ENCODE peak calls at places on chromosomes 13 and 19, in five cellular contexts. E is neural crest cell, C is AG04450, P is DND-41, Y is tibial artery. G is an unnamed sample.

GRCh38 chr13:98202026-98202425 is 25.0 kb upstream of the RNF113B start:
- DNase-seq in E (peak), C (no peak), P (peak), Y (no peak), G (peak)

GRCh38 chr19:40358773-40359172 is 10.3 kb downstream of the PLD3 start:
- DNase-seq in E (no peak), C (no peak), P (no peak), Y (no peak), G (peak)

GRCh38 chr19:38394488-38394887 is 6.0 kb downstream of the SPRED3 start:
- DNase-seq in E (peak), C (no peak), P (no peak), Y (no peak), G (peak)

GRCh38 chr19:51712461-51713081 is 11.2 kb downstream of the HAS1 start:
- DNase-seq in E (no peak), C (no peak), P (no peak), Y (no peak), G (peak)

GRCh38 chr19:52094526-52094925 is 1.0 kb downstream of the ZNF841 start:
- DNase-seq in E (peak), C (no peak), P (peak), Y (no peak), G (no peak)

GRCh38 chr19:42568006-42568405 is 26.7 kb downstream of the CEACAM8 start:
- DNase-seq in E (no peak), C (no peak), P (no peak), Y (no peak), G (no peak)

GRCh38 chr19:58559275-58560006 is 1.0 kb upstream of the UBE2M start:
- DNase-seq in E (peak), C (peak), P (peak), Y (peak), G (peak)

GRCh38 chr13:97347255-97347653 is 86.7 kb upstream of the RAP2A start:
- DNase-seq in E (no peak), C (no peak), P (no peak), Y (no peak), G (no peak)

GRCh38 chr19:5059191-5059579 is 90.3 kb downstream of the KDM4B start:
- DNase-seq in E (no peak), C (no peak), P (no peak), Y (no peak), G (no peak)

GRCh38 chr13:45055198-45055901 is 65.0 kb upstream of the GTF2F2 start:
- DNase-seq in E (no peak), C (peak), P (no peak), Y (no peak), G (peak)

GRCh38 chr13:21175656-21176194 is 627 bp downstream of the SKA3 start:
- DNase-seq in E (no peak), C (no peak), P (no peak), Y (no peak), G (peak)

GRCh38 chr19:35348909-35349611 is 1.4 kb downstream of the FFAR1 start:
- DNase-seq in E (no peak), C (no peak), P (no peak), Y (peak), G (peak)

GRCh38 chr19:55549500-55550320 is 4.4 kb upstream of the SBK3 start:
- DNase-seq in E (peak), C (peak), P (no peak), Y (no peak), G (no peak)

GRCh38 chr13:110447058-110447511 is 114.4 kb downstream of the RAB20 start:
- DNase-seq in E (no peak), C (no peak), P (no peak), Y (peak), G (peak)

GRCh38 chr13:47788844-47789243 is 212.2 kb downstream of the SUCLA2 start:
- DNase-seq in E (no peak), C (no peak), P (no peak), Y (no peak), G (no peak)

GRCh38 chr19:45385392-45386221 is 15.2 kb upstream of the ERCC2 start:
- DNase-seq in E (no peak), C (no peak), P (no peak), Y (no peak), G (no peak)

GRCh38 chr19:41302624-41303351 is 7.2 kb upstream of the CCDC97 start:
- DNase-seq in E (no peak), C (no peak), P (no peak), Y (no peak), G (peak)

GRCh38 chr19:3793799-3794198 is 7.6 kb upstream of the MATK start:
- DNase-seq in E (no peak), C (no peak), P (no peak), Y (no peak), G (no peak)

GRCh38 chr13:37488682-37489081 is 109.9 kb downstream of the POSTN start:
- DNase-seq in E (no peak), C (no peak), P (no peak), Y (no peak), G (no peak)

GRCh38 chr19:36573948-36574726 is 1.0 kb upstream of the ZNF529 start:
- DNase-seq in E (no peak), C (no peak), P (no peak), Y (no peak), G (peak)

GRCh38 chr13:29905845-29906244 is 55.4 kb upstream of the UBL3 start:
- DNase-seq in E (no peak), C (no peak), P (no peak), Y (no peak), G (no peak)

GRCh38 chr19:7522923-7523667 is 671 bp downstream of the MCOLN1 start:
- DNase-seq in E (no peak), C (no peak), P (no peak), Y (no peak), G (no peak)

GRCh38 chr19:13099073-13099999 is 3.3 kb downstream of the LYL1 start:
- DNase-seq in E (no peak), C (no peak), P (peak), Y (peak), G (peak)

GRCh38 chr19:40224342-40225148 is 1.9 kb downstream of the CCNP start:
- DNase-seq in E (no peak), C (no peak), P (no peak), Y (no peak), G (no peak)

GRCh38 chr13:30222253-30222652 is 85.1 kb downstream of the KATNAL1 start:
- DNase-seq in E (no peak), C (no peak), P (no peak), Y (no peak), G (peak)

GRCh38 chr13:80338781-80339577 is 1.9 kb downstream of the SPRY2 start:
- DNase-seq in E (peak), C (peak), P (peak), Y (peak), G (peak)
- TF ChIP-seq CTCF in E (peak), C (peak), P (peak), Y (peak), G (no peak)

DNA sequence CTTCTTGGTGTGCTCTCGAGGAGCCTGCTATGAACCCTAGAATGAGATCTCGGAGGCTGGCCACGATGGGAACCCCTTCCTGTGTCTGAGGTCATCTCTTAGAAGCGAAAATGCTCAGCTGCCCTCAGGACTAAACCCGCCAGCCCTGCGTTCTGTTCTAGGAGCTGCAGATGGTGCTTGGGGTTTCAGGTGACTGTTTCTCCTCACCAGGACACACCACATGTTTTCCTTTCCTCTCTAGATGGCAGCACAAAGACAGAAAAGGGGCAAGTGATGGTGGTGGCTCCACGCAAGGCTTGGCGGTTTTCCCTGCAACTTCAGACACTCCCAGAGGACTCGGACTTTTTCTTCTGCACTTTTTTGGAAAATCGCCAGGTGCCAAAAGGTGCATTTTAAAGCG is 60.1 kb downstream of the RNASEH2B start:
- DNase-seq in E (no peak), C (no peak), P (peak), Y (no peak), G (no peak)
- TF ChIP-seq CTCF in E (no peak), C (no peak), P (peak), Y (peak), G (no peak)

DNA sequence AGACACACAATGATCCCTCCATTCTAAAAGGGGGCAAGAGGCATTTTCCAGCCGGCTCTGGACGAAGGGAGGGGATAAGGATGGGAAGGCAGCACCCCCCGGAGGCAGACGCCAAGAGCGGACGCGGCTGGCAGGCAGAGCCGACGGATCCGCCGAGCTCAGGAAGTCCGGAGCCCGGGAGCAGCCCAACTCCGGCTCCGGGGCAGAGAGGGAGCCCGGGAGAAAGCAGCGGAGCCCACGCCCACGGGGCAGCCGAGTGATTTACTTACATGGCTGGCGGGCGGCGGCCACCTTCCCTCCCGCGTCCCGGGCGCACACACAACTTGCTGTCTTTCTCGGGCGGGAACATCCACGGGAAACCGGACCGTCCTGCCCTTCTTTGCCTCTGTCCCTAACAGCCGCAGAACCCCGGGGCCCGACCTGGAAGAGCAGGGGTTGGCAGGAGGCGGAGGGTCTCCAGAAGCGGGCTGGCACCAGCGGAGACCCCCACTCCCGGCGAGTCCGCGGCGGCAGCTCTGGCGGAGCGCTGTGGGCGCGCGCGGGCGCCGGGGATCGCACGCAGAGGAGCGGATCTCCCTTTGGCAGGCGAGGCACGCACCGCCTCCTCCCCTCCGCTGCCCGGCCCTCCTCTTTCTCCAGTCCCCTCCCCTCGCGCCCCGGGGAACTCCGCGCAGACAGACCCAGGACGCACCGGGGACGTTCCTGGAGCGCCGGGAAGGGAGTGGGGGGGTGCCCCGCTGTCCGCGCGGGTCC is at the start of gene LHFPL6:
- DNase-seq in E (peak), C (peak), P (no peak), Y (peak), G (peak)
- TF ChIP-seq CTCF in E (peak), C (peak), P (no peak), Y (peak), G (peak)

GRCh38 chr13:50910483-50910805 is 853 bp downstream of the RNASEH2B start:
- DNase-seq in E (peak), C (no peak), P (no peak), Y (peak), G (no peak)
- TF ChIP-seq CTCF in E (no peak), C (no peak), P (no peak), Y (no peak), G (no peak)

DNA sequence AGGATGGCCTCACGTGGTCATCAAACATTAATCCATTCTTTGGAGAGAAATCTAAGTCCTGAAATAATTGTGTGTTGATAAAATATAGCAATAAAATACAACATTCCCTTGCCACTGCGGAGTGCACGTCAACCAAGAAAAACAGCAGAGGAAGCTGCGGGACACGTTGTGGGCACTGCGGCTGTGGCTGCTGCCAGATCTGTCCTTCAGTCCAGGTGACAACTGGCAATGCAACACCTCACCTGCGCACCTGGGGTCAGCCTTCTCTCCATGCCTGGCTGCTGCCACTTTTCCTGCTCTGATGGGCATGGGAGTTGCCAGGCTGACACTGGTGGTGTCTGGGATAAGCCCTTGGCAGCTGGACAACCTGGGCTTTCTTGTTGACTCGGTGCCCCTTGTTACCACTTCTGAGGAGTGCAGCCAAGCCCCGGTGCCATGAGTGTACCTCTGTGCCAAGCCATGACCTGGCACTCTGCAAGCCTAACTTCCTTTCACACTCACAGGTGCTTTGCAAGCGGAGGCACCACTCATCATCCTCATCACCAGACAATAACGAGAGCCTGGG is 251.6 kb upstream of the TSHZ3 start:
- DNase-seq in E (no peak), C (no peak), P (no peak), Y (peak), G (no peak)
- TF ChIP-seq CTCF in E (no peak), C (no peak), P (no peak), Y (no peak), G (no peak)

DNA sequence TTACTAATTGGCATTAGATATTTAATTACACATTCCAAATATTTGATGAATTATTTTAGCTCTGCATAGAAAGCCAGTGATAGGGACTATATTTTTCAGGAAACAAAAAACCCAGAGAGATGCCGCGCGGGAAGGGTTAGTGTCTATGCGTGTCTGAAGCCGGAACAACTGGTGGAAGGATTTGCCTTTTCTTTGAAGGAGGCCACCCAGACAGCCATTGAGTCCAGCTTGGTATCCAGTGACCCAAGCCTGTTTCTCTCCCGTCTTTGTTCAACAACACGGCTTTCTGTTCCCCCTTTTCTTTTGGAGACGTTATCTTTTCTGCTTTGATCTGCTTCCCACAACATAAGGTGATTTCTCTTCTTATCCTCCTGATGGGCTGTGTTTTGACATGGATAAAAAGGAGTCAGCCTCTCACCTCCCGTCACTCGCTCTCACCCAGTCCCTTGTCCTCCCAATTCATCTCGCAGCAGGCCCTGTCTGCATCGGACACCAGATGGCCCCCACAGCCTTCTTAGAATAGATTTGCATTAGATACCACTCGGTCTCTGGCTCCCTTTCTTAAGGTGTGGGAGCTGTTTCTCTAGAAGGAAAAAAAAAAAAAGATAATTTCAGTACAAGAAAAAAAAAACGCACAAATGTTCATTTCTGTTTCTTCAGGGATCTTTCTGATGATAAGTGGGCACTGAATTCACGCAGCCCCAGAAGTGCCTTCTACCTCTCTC is 361.8 kb downstream of the ZNF536 start:
- DNase-seq in E (peak), C (no peak), P (no peak), Y (no peak), G (no peak)
- TF ChIP-seq CTCF in E (no peak), C (no peak), P (no peak), Y (no peak), G (no peak)

GRCh38 chr19:17393914-17394313 is at the start of gene CCDC194:
- DNase-seq in E (no peak), C (no peak), P (no peak), Y (no peak), G (peak)

GRCh38 chr19:17390665-17391370 is 3.2 kb downstream of the CCDC194 start:
- DNase-seq in E (peak), C (peak), P (peak), Y (peak), G (peak)

GRCh38 chr19:17389288-17389687 is 4.7 kb downstream of the CCDC194 start:
- DNase-seq in E (no peak), C (no peak), P (no peak), Y (no peak), G (no peak)

GRCh38 chr19:17389957-17390664 is 3.9 kb downstream of the CCDC194 start:
- DNase-seq in E (peak), C (no peak), P (no peak), Y (no peak), G (no peak)

DNA sequence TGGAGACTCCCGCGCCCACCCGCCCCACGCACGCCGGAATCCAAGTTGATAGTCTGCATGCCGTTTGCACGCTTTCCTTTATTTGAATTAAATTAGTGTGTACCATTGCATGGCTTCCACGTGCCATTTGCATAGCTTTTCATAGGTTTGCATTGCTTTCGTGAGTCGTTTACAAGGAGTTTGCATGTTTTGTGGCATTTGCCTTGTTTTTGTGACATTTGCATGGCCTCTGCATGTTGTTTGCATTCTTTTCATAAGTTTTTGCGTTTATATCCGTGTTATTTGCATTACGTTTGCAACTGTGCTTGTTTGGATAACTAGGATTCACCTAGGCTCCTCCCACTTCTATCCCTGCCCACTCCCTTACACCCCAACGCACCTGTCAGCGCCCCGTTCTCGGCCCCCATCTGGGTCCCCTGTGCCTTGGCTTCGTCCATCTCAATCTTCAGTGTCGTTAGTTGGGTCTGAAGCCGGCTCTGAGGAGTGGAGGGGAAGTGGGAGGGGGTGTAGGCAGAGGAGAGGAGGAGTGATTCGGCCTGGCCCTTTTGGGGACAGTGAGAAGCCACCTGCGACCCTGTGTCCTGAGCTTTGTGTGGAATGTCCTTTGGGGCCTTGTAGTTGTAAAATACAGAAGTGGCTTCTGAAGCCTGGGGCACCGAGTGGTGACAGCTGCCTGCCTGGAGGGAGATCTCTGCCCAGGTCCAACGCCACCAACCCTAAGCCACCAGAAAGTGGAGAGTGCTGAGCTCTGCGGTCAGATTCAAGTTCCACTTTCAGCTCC is 2.4 kb downstream of the CCDC194 start:
- DNase-seq in E (no peak), C (no peak), P (no peak), Y (no peak), G (peak)
- TF ChIP-seq CTCF in E (peak), C (no peak), P (no peak), Y (no peak), G (no peak)

DNA sequence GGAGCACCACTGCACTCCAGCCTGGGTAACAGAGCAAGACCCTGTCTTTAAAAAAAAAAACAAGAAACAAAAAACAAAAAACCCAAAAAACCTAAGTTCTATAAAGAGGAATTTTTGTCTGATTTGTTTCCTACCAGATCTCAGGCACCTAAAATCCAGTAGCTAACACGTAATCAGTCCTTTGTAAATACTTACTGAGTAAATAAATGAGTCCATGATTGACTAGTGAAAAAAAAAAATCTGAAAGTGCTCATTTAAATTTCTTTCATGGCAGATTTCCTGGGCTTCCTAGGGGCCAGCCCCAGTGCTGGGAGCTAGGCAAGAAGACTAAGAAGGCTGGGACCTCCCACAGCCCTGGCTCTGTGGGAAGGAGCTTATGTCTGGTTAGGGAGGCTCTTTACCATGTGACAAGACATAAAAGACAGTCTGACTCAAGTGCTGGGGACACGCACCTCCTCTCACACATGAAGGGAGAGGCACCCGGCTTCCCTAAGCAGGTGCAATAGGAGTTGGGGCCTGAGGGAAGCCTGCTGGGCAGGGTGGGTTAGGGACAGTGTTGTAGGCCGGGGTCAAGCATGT is 22.5 kb downstream of the LIG1 start:
- DNase-seq in E (no peak), C (no peak), P (no peak), Y (no peak), G (no peak)
- TF ChIP-seq CTCF in E (no peak), C (no peak), P (no peak), Y (no peak), G (no peak)

G was measured in GM12865.